ENCODE peak calls at places on chromosomes 12 and 14, in six cellular contexts. W is A172; O is cerebellar cortex; F is WTC11; Y is AG08396; B is stimulated activated CD8-positive, alpha-beta memory T cell treated with anti-CD3 and anti-CD28 coated beads, Interleukin-15, amount 100 ng/mL, for 48 hours. A is an unnamed sample.

GRCh38 chr14:60649815-60650381 is 621 bp upstream of the SIX1 start:
- DNase-seq in Y (no peak), F (peak), W (peak), O (no peak), B (no peak), A (no peak)

GRCh38 chr14:65846469-65846868 is 433.9 kb downstream of the FUT8 start:
- DNase-seq in O (peak), W (no peak), Y (no peak), B (no peak), F (no peak), A (no peak)

GRCh38 chr14:50049703-50050102 is 66.7 kb downstream of the VCPKMT start:
- DNase-seq in Y (no peak), O (no peak), F (no peak), W (no peak), B (no peak), A (no peak)

GRCh38 chr12:75628916-75629315 is 117.5 kb upstream of the KRR1 start:
- DNase-seq in W (no peak), Y (no peak), B (no peak), F (no peak), O (no peak), A (no peak)

GRCh38 chr12:19752712-19753111 is 313.4 kb downstream of the AEBP2 start:
- DNase-seq in F (no peak), W (no peak), B (no peak), Y (no peak), O (no peak), A (no peak)

GRCh38 chr12:21538259-21538658 is 12.2 kb downstream of the SPX start:
- DNase-seq in Y (no peak), O (no peak), F (no peak), B (no peak), W (no peak), A (no peak)

GRCh38 chr12:108306014-108306501 is 33.1 kb downstream of the CMKLR1 start:
- DNase-seq in Y (no peak), B (no peak), F (no peak), W (peak), O (no peak), A (no peak)

GRCh38 chr12:33427071-33427470 is 12.5 kb downstream of the SYT10 start:
- DNase-seq in F (peak), W (peak), B (no peak), Y (no peak), O (peak), A (no peak)

GRCh38 chr12:111582133-111582747 is 16.9 kb downstream of the ATXN2 start:
- DNase-seq in B (no peak), F (no peak), W (no peak), Y (no peak), O (no peak), A (no peak)

GRCh38 chr14:67392123-67392522 is 19.8 kb downstream of the PLEK2 start:
- DNase-seq in Y (no peak), B (no peak), F (no peak), O (no peak), W (no peak), A (no peak)

GRCh38 chr12:119258149-119258548 is 76.4 kb upstream of the CCDC60 start:
- DNase-seq in F (no peak), W (no peak), O (no peak), Y (no peak), B (no peak), A (no peak)

GRCh38 chr12:54173066-54173726 is 15.6 kb downstream of the SMUG1 start:
- DNase-seq in W (no peak), O (peak), B (peak), F (peak), Y (peak), A (no peak)

GRCh38 chr12:91913651-91914050 is 232.0 kb downstream of the BTG1 start:
- DNase-seq in W (no peak), Y (no peak), F (no peak), B (no peak), O (no peak), A (no peak)

GRCh38 chr12:3389911-3390310 is 101.1 kb upstream of the PRMT8 start:
- DNase-seq in F (no peak), B (no peak), W (no peak), Y (no peak), O (no peak), A (no peak)

GRCh38 chr14:65686761-65687160 is 274.2 kb downstream of the FUT8 start:
- DNase-seq in O (no peak), W (no peak), F (no peak), Y (no peak), B (no peak), A (no peak)

GRCh38 chr14:81221579-81222102 is 882 bp upstream of the GTF2A1 start:
- DNase-seq in O (no peak), Y (no peak), B (no peak), W (no peak), F (no peak), A (no peak)

GRCh38 chr12:109764776-109765492 is 51.3 kb downstream of the FAM222A start:
- DNase-seq in B (no peak), W (no peak), O (no peak), Y (no peak), F (no peak), A (no peak)

GRCh38 chr14:71355324-71356201 is 448.3 kb downstream of the PCNX1 start:
- DNase-seq in B (no peak), O (peak), Y (peak), F (no peak), W (no peak), A (no peak)

GRCh38 chr14:88872976-88873375 is 48.5 kb downstream of the TTC8 start:
- DNase-seq in W (no peak), B (no peak), Y (no peak), O (no peak), F (no peak), A (no peak)

GRCh38 chr12:54933381-54933780 is 51.2 kb downstream of the TESPA1 start:
- DNase-seq in Y (no peak), O (no peak), B (no peak), W (peak), F (no peak), A (no peak)

GRCh38 chr14:73168274-73168673 is 32.0 kb downstream of the PSEN1 start:
- DNase-seq in B (no peak), W (no peak), F (no peak), Y (no peak), O (no peak), A (no peak)

GRCh38 chr14:80634106-80634758 is 307.3 kb downstream of the CEP128 start:
- DNase-seq in B (no peak), O (no peak), Y (no peak), W (no peak), F (no peak), A (no peak)

GRCh38 chr12:65858831-65859230 is 34.5 kb downstream of the HMGA2 start:
- DNase-seq in W (no peak), F (no peak), O (no peak), B (no peak), Y (no peak), A (no peak)

GRCh38 chr14:101103321-101103901 is 199.9 kb upstream of the RTL1 start:
- DNase-seq in Y (no peak), B (no peak), W (no peak), O (no peak), F (no peak), A (no peak)

GRCh38 chr14:100056964-100057817 is 8.0 kb upstream of the EVL start:
- DNase-seq in Y (peak), O (peak), W (no peak), B (no peak), F (no peak), A (no peak)

GRCh38 chr14:100104523-100105300 is 39.5 kb downstream of the EVL start:
- DNase-seq in B (no peak), O (no peak), Y (no peak), W (peak), F (peak), A (no peak)

GRCh38 chr12:26633591-26634210 is 199.3 kb downstream of the ITPR2 start:
- DNase-seq in Y (no peak), B (no peak), O (no peak), F (no peak), W (no peak), A (no peak)

GRCh38 chr12:52714887-52715281 is 11.6 kb upstream of the KRT77 start:
- DNase-seq in O (no peak), B (no peak), W (no peak), Y (no peak), F (no peak), A (no peak)

GRCh38 chr12:125185311-125185739 is 120.1 kb downstream of the AACS start:
- DNase-seq in Y (no peak), B (no peak), W (no peak), F (peak), O (peak), A (no peak)

GRCh38 chr14:94483729-94484275 is 7.8 kb upstream of the SERPINA9 start:
- DNase-seq in W (no peak), F (no peak), O (no peak), Y (no peak), B (no peak), A (no peak)

GRCh38 chr12:71011261-71011660 is 90.7 kb upstream of the PTPRR start:
- DNase-seq in O (no peak), W (peak), Y (no peak), B (no peak), F (no peak), A (no peak)

GRCh38 chr14:89665262-89665661 is 248.2 kb upstream of the FOXN3 start:
- DNase-seq in B (no peak), Y (no peak), W (no peak), O (no peak), F (no peak), A (no peak)

GRCh38 chr14:88556581-88556980 is 1.8 kb upstream of the PTPN21 start:
- DNase-seq in W (no peak), B (no peak), O (no peak), F (no peak), Y (peak), A (no peak)

GRCh38 chr12:109018276-109018675 is 2.6 kb downstream of the SVOP start:
- DNase-seq in Y (no peak), B (no peak), W (no peak), O (peak), F (no peak), A (no peak)

GRCh38 chr14:70827366-70828151 is 18.2 kb upstream of the MAP3K9 start:
- DNase-seq in B (no peak), O (no peak), W (no peak), Y (no peak), F (no peak), A (no peak)

GRCh38 chr14:106039400-106039799 is 513.0 kb downstream of the TMEM121 start:
- DNase-seq in W (peak), Y (no peak), O (peak), B (peak), F (no peak), A (peak)